ENCODE peak calls at places on chromosomes 1 and 21, in six cellular contexts. K is dorsolateral prefrontal cortex, P is A549, G is RWPE1, D is psoas muscle, A is substantia nigra. Y is an unnamed sample.

GRCh38 chr1:236451796-236452373 is 57.8 kb downstream of the EDARADD start:
- DNase-seq in K (no peak), P (peak), G (no peak), D (no peak), A (no peak), Y (no peak)

GRCh38 chr1:57270926-57271698 is 152.7 kb downstream of the DAB1 start:
- DNase-seq in K (no peak), P (no peak), G (no peak), D (no peak), A (no peak), Y (no peak)

GRCh38 chr1:184930232-184930631 is 44.1 kb downstream of the NIBAN1 start:
- DNase-seq in K (no peak), P (no peak), G (no peak), D (no peak), A (no peak), Y (no peak)

GRCh38 chr1:157274698-157275534 is 136.7 kb upstream of the ETV3 start:
- DNase-seq in K (no peak), P (peak), G (peak), D (no peak), A (no peak), Y (no peak)

GRCh38 chr1:42983675-42984074 is 25.0 kb upstream of the SLC2A1 start:
- DNase-seq in K (no peak), P (no peak), G (no peak), D (no peak), A (no peak), Y (no peak)

GRCh38 chr21:33884361-33885157 is 31.0 kb downstream of the ATP5PO start:
- DNase-seq in K (no peak), P (no peak), G (no peak), D (no peak), A (no peak), Y (no peak)

GRCh38 chr1:224116131-224116530 is 2.2 kb downstream of the FBXO28 start:
- DNase-seq in K (no peak), P (peak), G (peak), D (no peak), A (no peak), Y (peak)

GRCh38 chr1:211643324-211644212 is 31.9 kb downstream of the NEK2 start:
- DNase-seq in K (peak), P (peak), G (peak), D (no peak), A (no peak), Y (no peak)

GRCh38 chr1:116987256-116987555 is 14.4 kb upstream of the CD101 start:
- DNase-seq in K (no peak), P (no peak), G (no peak), D (no peak), A (no peak), Y (no peak)

GRCh38 chr1:95905818-95906395 is 671.9 kb downstream of the RWDD3 start:
- DNase-seq in K (no peak), P (no peak), G (no peak), D (no peak), A (no peak), Y (no peak)

GRCh38 chr1:178531897-178532296 is 19.0 kb downstream of the TEX35 start:
- DNase-seq in K (no peak), P (no peak), G (no peak), D (no peak), A (no peak), Y (no peak)

GRCh38 chr1:53930932-53931331 is 14.6 kb downstream of the IFT25 start:
- DNase-seq in K (no peak), P (no peak), G (no peak), D (no peak), A (no peak), Y (no peak)

GRCh38 chr1:211752317-211752716 is 76.9 kb upstream of the NEK2 start:
- DNase-seq in K (no peak), P (no peak), G (no peak), D (no peak), A (no peak), Y (no peak)

GRCh38 chr1:176639136-176639535 is 176.2 kb downstream of the PAPPA2 start:
- DNase-seq in K (no peak), P (no peak), G (no peak), D (no peak), A (no peak), Y (no peak)

GRCh38 chr1:6588128-6588892 is 8.5 kb downstream of the ZBTB48 start:
- DNase-seq in K (no peak), P (no peak), G (peak), D (no peak), A (no peak), Y (no peak)

GRCh38 chr1:157580179-157580827 is 17.6 kb downstream of the FCRL4 start:
- DNase-seq in K (no peak), P (peak), G (peak), D (no peak), A (no peak), Y (peak)

GRCh38 chr1:51454554-51454953 is 64.5 kb downstream of the EPS15 start:
- DNase-seq in K (no peak), P (no peak), G (no peak), D (no peak), A (no peak), Y (no peak)

GRCh38 chr1:7669559-7670208 is 101.4 kb upstream of the VAMP3 start:
- DNase-seq in K (peak), P (peak), G (peak), D (peak), A (peak), Y (no peak)

GRCh38 chr1:245710961-245711903 is 556.4 kb downstream of the KIF26B start:
- DNase-seq in K (no peak), P (no peak), G (no peak), D (no peak), A (no peak), Y (no peak)

GRCh38 chr1:176102700-176103244 is 104.3 kb downstream of the COP1 start:
- DNase-seq in K (no peak), P (no peak), G (no peak), D (no peak), A (no peak), Y (no peak)

GRCh38 chr1:201493757-201494617 is 12.9 kb downstream of the CSRP1 start:
- DNase-seq in K (no peak), P (no peak), G (no peak), D (no peak), A (no peak), Y (no peak)

GRCh38 chr1:224505454-224506093 is 71.0 kb upstream of the WDR26 start:
- DNase-seq in K (no peak), P (no peak), G (no peak), D (no peak), A (no peak), Y (no peak)

GRCh38 chr1:242431786-242432185 is 92.7 kb downstream of the PLD5 start:
- DNase-seq in K (no peak), P (no peak), G (no peak), D (no peak), A (no peak), Y (no peak)

GRCh38 chr1:8598783-8599182 is 218.7 kb downstream of the RERE start:
- DNase-seq in K (no peak), P (no peak), G (no peak), D (no peak), A (no peak), Y (no peak)

GRCh38 chr1:178932966-178933603 is 62.2 kb upstream of the ANGPTL1 start:
- DNase-seq in K (no peak), P (no peak), G (no peak), D (no peak), A (no peak), Y (no peak)

GRCh38 chr21:15848632-15849031 is 118.8 kb downstream of the USP25 start:
- DNase-seq in K (no peak), P (peak), G (peak), D (no peak), A (no peak), Y (peak)

GRCh38 chr1:228217551-228218344 is 9.9 kb downstream of the OBSCN start:
- DNase-seq in K (no peak), P (no peak), G (no peak), D (no peak), A (no peak), Y (no peak)

GRCh38 chr1:23930270-23930669 is 17.1 kb upstream of the CNR2 start:
- DNase-seq in K (no peak), P (no peak), G (no peak), D (no peak), A (no peak), Y (no peak)

GRCh38 chr1:5506634-5507033 is 485.6 kb downstream of the NPHP4 start:
- DNase-seq in K (no peak), P (no peak), G (no peak), D (no peak), A (no peak), Y (no peak)

GRCh38 chr1:178651742-178652141 is 73.3 kb upstream of the RALGPS2 start:
- DNase-seq in K (peak), P (no peak), G (no peak), D (no peak), A (no peak), Y (no peak)

GRCh38 chr1:200625381-200625824 is 4.9 kb upstream of the KIF14 start:
- DNase-seq in K (no peak), P (peak), G (peak), D (no peak), A (no peak), Y (peak)

GRCh38 chr1:52037909-52038308 is 4.3 kb upstream of the KTI12 start:
- DNase-seq in K (no peak), P (no peak), G (no peak), D (no peak), A (no peak), Y (no peak)

GRCh38 chr1:10459185-10459584 is 9.4 kb downstream of the CORT start:
- DNase-seq in K (no peak), P (peak), G (peak), D (no peak), A (no peak), Y (peak)

GRCh38 chr1:91511386-91511785 is 10.7 kb downstream of the CDC7 start:
- DNase-seq in K (no peak), P (peak), G (peak), D (no peak), A (no peak), Y (no peak)

GRCh38 chr1:43302721-43303476 is 2.1 kb downstream of the TIE1 start:
- DNase-seq in K (no peak), P (no peak), G (no peak), D (no peak), A (no peak), Y (no peak)

GRCh38 chr1:146010126-146010738 is 11.3 kb downstream of the HJV start:
- DNase-seq in K (no peak), P (no peak), G (no peak), D (no peak), A (no peak), Y (no peak)

GRCh38 chr1:179231923-179232322 is 2.4 kb upstream of the ABL2 start:
- DNase-seq in K (no peak), P (peak), G (no peak), D (no peak), A (no peak), Y (no peak)

GRCh38 chr1:24978383-24979032 is 48.4 kb upstream of the RUNX3 start:
- DNase-seq in K (no peak), P (no peak), G (no peak), D (peak), A (no peak), Y (no peak)

GRCh38 chr1:18363436-18363835 is 117.3 kb upstream of the KLHDC7A start:
- DNase-seq in K (no peak), P (no peak), G (no peak), D (no peak), A (no peak), Y (no peak)
- H3K27ac ChIP-seq in K (no peak), P (no peak), G (no peak), D (no peak), A (no peak), Y (no peak)

DNA sequence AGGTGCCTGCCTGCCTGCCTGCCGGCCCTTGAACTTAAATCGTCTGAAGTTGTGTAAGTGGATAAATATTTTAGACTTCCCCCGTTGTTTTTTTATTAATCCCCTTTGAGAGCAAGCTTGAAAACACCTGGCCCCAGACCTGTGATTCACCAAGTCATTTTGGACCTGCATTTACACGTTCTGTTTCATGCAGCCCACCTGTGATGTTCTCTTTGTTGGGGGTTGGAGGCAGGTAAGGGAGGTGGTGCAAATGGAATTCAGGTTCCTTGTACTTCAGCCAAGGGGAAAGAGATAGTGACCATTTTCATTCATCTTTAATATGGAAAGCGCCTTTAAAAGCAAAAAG is 1.2 kb downstream of the SLC37A1 start:
- DNase-seq in K (no peak), P (no peak), G (no peak), D (no peak), A (no peak), Y (no peak)
- H3K27ac ChIP-seq in K (peak), P (no peak), G (no peak), D (peak), A (no peak), Y (peak)

DNA sequence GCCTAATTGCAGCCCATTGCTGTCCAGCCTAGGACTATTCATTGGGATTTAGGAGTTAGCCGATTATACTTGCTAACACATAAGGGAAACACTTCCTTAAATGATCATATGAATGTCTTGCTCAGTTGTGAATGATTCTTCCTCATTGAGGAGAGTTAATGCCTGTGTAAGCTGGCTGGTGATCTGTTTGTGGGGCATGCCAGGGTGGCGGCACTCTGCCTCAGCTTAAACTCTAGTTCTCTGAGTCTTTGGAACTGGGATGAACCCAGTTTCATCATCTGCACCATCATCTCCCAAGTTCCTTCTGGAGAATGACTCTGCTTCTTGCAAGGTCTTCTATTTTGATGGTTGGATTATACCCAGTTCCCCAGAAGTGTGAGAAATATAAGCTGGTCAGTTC is 23.9 kb upstream of the SLAMF6 start:
- DNase-seq in K (no peak), P (no peak), G (no peak), D (no peak), A (no peak), Y (no peak)
- H3K27ac ChIP-seq in K (no peak), P (no peak), G (no peak), D (no peak), A (no peak), Y (no peak)

GRCh38 chr1:151853411-151853930 is at the start of gene THEM5:
- DNase-seq in K (no peak), P (no peak), G (no peak), D (no peak), A (no peak), Y (no peak)
- H3K27ac ChIP-seq in K (no peak), P (no peak), G (peak), D (no peak), A (no peak), Y (no peak)

GRCh38 chr1:21324368-21325137 is 34.3 kb upstream of the ECE1 start:
- DNase-seq in K (peak), P (peak), G (peak), D (peak), A (no peak), Y (no peak)
- H3K27ac ChIP-seq in K (peak), P (peak), G (peak), D (peak), A (peak), Y (peak)

GRCh38 chr1:205665216-205665757 is 15.0 kb downstream of the SLC45A3 start:
- DNase-seq in K (no peak), P (no peak), G (no peak), D (no peak), A (no peak), Y (no peak)
- H3K27ac ChIP-seq in K (peak), P (no peak), G (no peak), D (no peak), A (peak), Y (no peak)

DNA sequence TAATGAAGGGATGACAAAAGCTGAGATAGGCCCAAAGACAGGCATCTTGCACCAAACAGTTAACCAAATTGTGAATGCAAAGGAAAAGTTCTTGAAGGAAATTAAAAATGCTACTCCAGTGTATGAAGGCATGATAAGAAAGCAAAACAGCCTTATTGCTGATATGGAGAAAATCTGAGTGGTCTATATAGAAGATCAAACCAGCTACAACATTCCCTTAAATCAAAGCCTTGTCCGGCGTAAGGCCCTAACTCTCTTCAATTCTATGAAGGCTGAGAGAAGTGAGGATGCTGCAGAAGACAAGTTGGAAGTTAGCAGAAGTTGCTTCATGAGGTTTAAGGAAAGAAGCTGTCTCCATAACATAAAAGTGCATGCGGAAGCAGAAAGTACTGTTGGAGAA is 4.3 kb upstream of the ANGEL2 start:
- DNase-seq in K (no peak), P (no peak), G (no peak), D (no peak), A (no peak), Y (no peak)
- H3K27ac ChIP-seq in K (no peak), P (no peak), G (no peak), D (no peak), A (no peak), Y (no peak)

GRCh38 chr1:213934642-213935041 is 53.1 kb upstream of the PROX1 start:
- DNase-seq in K (no peak), P (no peak), G (peak), D (no peak), A (no peak), Y (peak)
- H3K27ac ChIP-seq in K (no peak), P (no peak), G (no peak), D (no peak), A (no peak), Y (no peak)